ENCODE peak calls at places on chromosomes 11 and 22, in ten cellular contexts. T is stimulated activated CD4-positive, alpha-beta T cell treated with anti-CD3 and anti-CD28 coated beads, Interleukin-12 subunit alpha, Interleukin-12 subunit beta, amount 100 ng/mL, for 4 hours; A is memory B cell; P is neural progenitor cell; C is T1000; H is ELF-1; Y is HT1080; S is M059J; G is fibroblast of mammary gland; M is fibroblast of lung. X is an unnamed sample.

GRCh38 chr11:10770626-10771254 is 19.7 kb downstream of the CTR9 start:
- DNase-seq in T (no peak), A (no peak), P (peak; percentile 64), C (no peak), H (peak; percentile 39), Y (peak; percentile 30), S (peak; percentile 55), G (peak; percentile 69), M (peak; percentile 63), X (peak; percentile 69)

GRCh38 chr11:30333405-30333804 is 10.5 kb downstream of the ARL14EP start:
- DNase-seq in T (no peak), A (no peak), P (peak; percentile 15), C (no peak), H (no peak), Y (peak; percentile 15), S (peak; percentile 16), G (peak; percentile 24), M (no peak), X (peak; percentile 24)

GRCh38 chr11:117824571-117825537 is at the start of gene FXYD2:
- DNase-seq in T (no peak), A (no peak), P (no peak), C (no peak), H (no peak), Y (no peak), S (no peak), G (peak; percentile 51), M (peak; percentile 82), X (no peak)

GRCh38 chr11:66891849-66892660 is 35.2 kb downstream of the LRFN4 start:
- DNase-seq in T (peak; percentile 17), A (no peak), P (no peak), C (peak; percentile 82), H (peak; percentile 82), Y (peak; percentile 97), S (peak; percentile 99), G (peak; percentile 99), M (peak; percentile 97), X (peak; percentile 98)

GRCh38 chr11:62540804-62541671 is 5.6 kb downstream of the AHNAK start:
- DNase-seq in T (no peak), A (no peak), P (no peak), C (no peak), H (no peak), Y (no peak), S (no peak), G (peak; percentile 33), M (no peak), X (peak; percentile 35)

GRCh38 chr22:46079861-46080821 is 70.2 kb upstream of the PPARA start:
- DNase-seq in T (no peak), A (no peak), P (no peak), C (peak; percentile 75), H (no peak), Y (peak; percentile 97), S (peak; percentile 82), G (peak; percentile 86), M (peak; percentile 71), X (peak; percentile 89)

GRCh38 chr22:30210235-30210831 is 36.2 kb downstream of the LIF start:
- DNase-seq in T (no peak), A (no peak), P (peak; percentile 29), C (peak; percentile 76), H (peak; percentile 72), Y (peak; percentile 99), S (peak; percentile 96), G (peak; percentile 69), M (peak; percentile 47), X (peak; percentile 98)

GRCh38 chr11:124865902-124866851 is 945 bp downstream of the ROBO3 start:
- DNase-seq in T (peak; percentile 50), A (peak; percentile 37), P (peak; percentile 83), C (no peak), H (peak; percentile 67), Y (no peak), S (peak; percentile 24), G (no peak), M (peak; percentile 27), X (peak; percentile 49)

GRCh38 chr22:44389926-44390925 is 77.5 kb upstream of the SHISAL1 start:
- DNase-seq in T (no peak), A (no peak), P (no peak), C (no peak), H (no peak), Y (no peak), S (no peak), G (no peak), M (no peak), X (no peak)

X was measured in ELR.